ENCODE peak calls at places on chromosome 20, in seven cellular contexts. One of them, this sample, is unnamed.
A peak's percentile ranks its signal among the peaks of the same experiment; 100 is the strongest.

GRCh38 chr20:10902174-10902573 is 228.4 kb upstream of the JAG1 start:
- DNase-seq in ovary: no peak
- DNase-seq in H1: no peak
- DNase-seq in tibial nerve: no peak
- DNase-seq in K562: no peak
- DNase-seq in transverse colon: no peak
- DNase-seq in GM12878: no peak
- DNase-seq in this sample: no peak

GRCh38 chr20:35648836-35649235 is 15.9 kb downstream of the CPNE1 start:
- DNase-seq in ovary: no peak
- DNase-seq in H1: no peak
- DNase-seq in tibial nerve: no peak
- DNase-seq in K562: no peak
- DNase-seq in transverse colon: no peak
- DNase-seq in GM12878: no peak
- DNase-seq in this sample: peak; percentile 38

GRCh38 chr20:22312744-22313346 is 271.5 kb downstream of the FOXA2 start:
- DNase-seq in ovary: no peak
- DNase-seq in H1: no peak
- DNase-seq in tibial nerve: peak; percentile 56
- DNase-seq in K562: peak; percentile 15
- DNase-seq in transverse colon: no peak
- DNase-seq in GM12878: no peak
- DNase-seq in this sample: peak; percentile 31

GRCh38 chr20:36878913-36879312 is 3.0 kb downstream of the TLDC2 start:
- DNase-seq in ovary: no peak
- DNase-seq in H1: no peak
- DNase-seq in tibial nerve: no peak
- DNase-seq in K562: no peak
- DNase-seq in transverse colon: no peak
- DNase-seq in GM12878: no peak
- DNase-seq in this sample: no peak

GRCh38 chr20:11447371-11448100 is 470.2 kb upstream of the BTBD3 start:
- DNase-seq in ovary: no peak
- DNase-seq in H1: no peak
- DNase-seq in tibial nerve: no peak
- DNase-seq in K562: no peak
- DNase-seq in transverse colon: no peak
- DNase-seq in GM12878: no peak
- DNase-seq in this sample: no peak

GRCh38 chr20:24872291-24873014 is 76.6 kb upstream of the CST7 start:
- DNase-seq in ovary: no peak
- DNase-seq in H1: no peak
- DNase-seq in tibial nerve: no peak
- DNase-seq in K562: no peak
- DNase-seq in transverse colon: no peak
- DNase-seq in GM12878: no peak
- DNase-seq in this sample: no peak

GRCh38 chr20:2874456-2874855 is 1.2 kb downstream of the PTPRA start:
- DNase-seq in ovary: no peak
- DNase-seq in H1: no peak
- DNase-seq in tibial nerve: no peak
- DNase-seq in K562: no peak
- DNase-seq in transverse colon: no peak
- DNase-seq in GM12878: no peak
- DNase-seq in this sample: no peak

GRCh38 chr20:51506527-51507356 is 35.8 kb downstream of the NFATC2 start:
- DNase-seq in ovary: no peak
- DNase-seq in H1: no peak
- DNase-seq in tibial nerve: no peak
- DNase-seq in K562: no peak
- DNase-seq in transverse colon: no peak
- DNase-seq in GM12878: no peak
- DNase-seq in this sample: no peak

GRCh38 chr20:667351-668034 is 8.1 kb downstream of the SCRT2 start:
- DNase-seq in ovary: no peak
- DNase-seq in H1: no peak
- DNase-seq in tibial nerve: peak; percentile 56
- DNase-seq in K562: peak; percentile 67
- DNase-seq in transverse colon: peak; percentile 54
- DNase-seq in GM12878: no peak
- DNase-seq in this sample: peak; percentile 68

GRCh38 chr20:13199279-13199678 is 21.8 kb upstream of the ISM1 start:
- DNase-seq in ovary: no peak
- DNase-seq in H1: no peak
- DNase-seq in tibial nerve: no peak
- DNase-seq in K562: no peak
- DNase-seq in transverse colon: no peak
- DNase-seq in GM12878: no peak
- DNase-seq in this sample: no peak

GRCh38 chr20:24619212-24619611 is 149.8 kb downstream of the SYNDIG1 start:
- DNase-seq in ovary: no peak
- DNase-seq in H1: no peak
- DNase-seq in tibial nerve: no peak
- DNase-seq in K562: no peak
- DNase-seq in transverse colon: no peak
- DNase-seq in GM12878: peak; percentile 7
- DNase-seq in this sample: no peak

GRCh38 chr20:25632940-25633790 is 9.4 kb upstream of the NANP start:
- DNase-seq in ovary: no peak
- DNase-seq in H1: no peak
- DNase-seq in tibial nerve: no peak
- DNase-seq in K562: no peak
- DNase-seq in transverse colon: no peak
- DNase-seq in GM12878: no peak
- DNase-seq in this sample: no peak

GRCh38 chr20:10549511-10549910 is 114.4 kb downstream of the SLX4IP start:
- DNase-seq in ovary: no peak
- DNase-seq in H1: no peak
- DNase-seq in tibial nerve: no peak
- DNase-seq in K562: no peak
- DNase-seq in transverse colon: no peak
- DNase-seq in GM12878: no peak
- DNase-seq in this sample: peak; percentile 38

GRCh38 chr20:21099653-21100589 is 6.2 kb downstream of the LINC00237 start:
- DNase-seq in ovary: no peak
- DNase-seq in H1: no peak
- DNase-seq in tibial nerve: no peak
- DNase-seq in K562: peak; percentile 39
- DNase-seq in transverse colon: peak; percentile 42
- DNase-seq in GM12878: no peak
- DNase-seq in this sample: peak; percentile 55

GRCh38 chr20:41913146-41913545 is 295.0 kb upstream of the CHD6 start:
- DNase-seq in ovary: no peak
- DNase-seq in H1: no peak
- DNase-seq in tibial nerve: no peak
- DNase-seq in K562: no peak
- DNase-seq in transverse colon: no peak
- DNase-seq in GM12878: no peak
- DNase-seq in this sample: no peak

GRCh38 chr20:64001607-64002011 is 20.7 kb downstream of the PRPF6 start:
- DNase-seq in ovary: no peak
- DNase-seq in H1: no peak
- DNase-seq in tibial nerve: no peak
- DNase-seq in K562: no peak
- DNase-seq in transverse colon: no peak
- DNase-seq in GM12878: no peak
- DNase-seq in this sample: no peak

GRCh38 chr20:22371843-22372242 is 212.5 kb downstream of the FOXA2 start:
- DNase-seq in ovary: no peak
- DNase-seq in H1: no peak
- DNase-seq in tibial nerve: no peak
- DNase-seq in K562: no peak
- DNase-seq in transverse colon: no peak
- DNase-seq in GM12878: peak; percentile 46
- DNase-seq in this sample: no peak

GRCh38 chr20:20407891-20408805 is 40.2 kb downstream of the INSM1 start:
- DNase-seq in ovary: no peak
- DNase-seq in H1: no peak
- DNase-seq in tibial nerve: no peak
- DNase-seq in K562: no peak
- DNase-seq in transverse colon: no peak
- DNase-seq in GM12878: no peak
- DNase-seq in this sample: no peak

GRCh38 chr20:4987130-4987529 is 14.2 kb downstream of the SLC23A2 start:
- DNase-seq in ovary: no peak
- DNase-seq in H1: no peak
- DNase-seq in tibial nerve: no peak
- DNase-seq in K562: no peak
- DNase-seq in transverse colon: no peak
- DNase-seq in GM12878: no peak
- DNase-seq in this sample: no peak
- H3K4me1 ChIP-seq in ovary: peaks cover 13% of the 10 kb centered on the region
- H3K4me1 ChIP-seq in H1: peaks cover 3% of the 10 kb centered on the region
- H3K4me1 ChIP-seq in tibial nerve: peaks cover 3% of the 10 kb centered on the region
- H3K4me1 ChIP-seq in K562: no peaks in the 10 kb centered on the region
- H3K4me1 ChIP-seq in transverse colon: peaks cover 3% of the 10 kb centered on the region
- H3K4me1 ChIP-seq in GM12878: peaks cover 25% of the 10 kb centered on the region
- H3K4me1 ChIP-seq in this sample: no peaks in the 10 kb centered on the region

DNA sequence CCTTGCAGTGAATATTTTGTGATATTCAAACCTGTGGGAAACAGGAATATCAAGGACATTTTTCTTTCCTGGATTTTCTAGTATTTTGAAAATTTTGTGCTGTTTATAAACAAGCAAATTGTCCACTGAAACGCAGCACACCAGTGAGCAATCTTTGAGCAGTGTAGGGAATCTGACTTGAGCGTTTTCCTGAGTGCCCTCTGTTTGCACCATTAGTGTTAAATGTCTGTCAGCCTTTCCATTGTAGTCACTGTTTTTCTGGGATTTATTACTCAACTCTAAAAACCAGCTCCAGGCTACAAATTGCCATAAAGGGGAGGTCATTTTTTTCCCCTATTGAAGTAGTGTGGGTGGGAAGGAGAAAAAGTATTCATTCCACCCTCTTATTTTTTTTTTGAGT is 51.6 kb downstream of the TSHZ2 start:
- DNase-seq in ovary: no peak
- DNase-seq in H1: no peak
- DNase-seq in tibial nerve: no peak
- DNase-seq in K562: no peak
- DNase-seq in transverse colon: no peak
- DNase-seq in GM12878: no peak
- DNase-seq in this sample: no peak
- TF ChIP-seq EP300 in ovary: no peak
- TF ChIP-seq EP300 in H1: no peak
- TF ChIP-seq EP300 in tibial nerve: no peak
- TF ChIP-seq EP300 in K562: no peak
- TF ChIP-seq EP300 in transverse colon: no peak
- TF ChIP-seq EP300 in GM12878: no peak
- TF ChIP-seq EP300 in this sample: no peak

GRCh38 chr20:44187763-44188709 is 1.0 kb upstream of the JPH2 start:
- DNase-seq in ovary: no peak
- DNase-seq in H1: no peak
- DNase-seq in tibial nerve: no peak
- DNase-seq in K562: no peak
- DNase-seq in transverse colon: no peak
- DNase-seq in GM12878: no peak
- DNase-seq in this sample: no peak
- H3K4me1 ChIP-seq in ovary: peaks cover 2% of the 10 kb centered on the region
- H3K4me1 ChIP-seq in H1: peaks cover 5% of the 10 kb centered on the region
- H3K4me1 ChIP-seq in tibial nerve: peaks cover 8% of the 10 kb centered on the region
- H3K4me1 ChIP-seq in K562: peaks cover 4% of the 10 kb centered on the region
- H3K4me1 ChIP-seq in transverse colon: peaks cover 30% of the 10 kb centered on the region
- H3K4me1 ChIP-seq in GM12878: no peaks in the 10 kb centered on the region
- H3K4me1 ChIP-seq in this sample: peaks cover 14% of the 10 kb centered on the region

GRCh38 chr20:31879143-31879987 is 8.9 kb downstream of the TTLL9 start:
- DNase-seq in ovary: peak; percentile 93
- DNase-seq in H1: peak; percentile 91
- DNase-seq in tibial nerve: peak; percentile 94
- DNase-seq in K562: peak; percentile 97
- DNase-seq in transverse colon: peak; percentile 93
- DNase-seq in GM12878: peak; percentile 45
- DNase-seq in this sample: peak; percentile 96
- TF ChIP-seq EP300 in ovary: no peak
- TF ChIP-seq EP300 in H1: no peak
- TF ChIP-seq EP300 in tibial nerve: no peak
- TF ChIP-seq EP300 in K562: no peak
- TF ChIP-seq EP300 in transverse colon: no peak
- TF ChIP-seq EP300 in GM12878: no peak
- TF ChIP-seq EP300 in this sample: no peak

GRCh38 chr20:62949153-62949821 is 3.2 kb upstream of the SLC17A9 start:
- DNase-seq in ovary: no peak
- DNase-seq in H1: no peak
- DNase-seq in tibial nerve: no peak
- DNase-seq in K562: no peak
- DNase-seq in transverse colon: no peak
- DNase-seq in GM12878: no peak
- DNase-seq in this sample: no peak
- H3K4me1 ChIP-seq in ovary: peaks cover 22% of the 10 kb centered on the region
- H3K4me1 ChIP-seq in H1: peaks cover 11% of the 10 kb centered on the region
- H3K4me1 ChIP-seq in tibial nerve: peaks cover 18% of the 10 kb centered on the region
- H3K4me1 ChIP-seq in K562: peaks cover 17% of the 10 kb centered on the region
- H3K4me1 ChIP-seq in transverse colon: peaks cover 26% of the 10 kb centered on the region
- H3K4me1 ChIP-seq in GM12878: peaks cover 7% of the 10 kb centered on the region
- H3K4me1 ChIP-seq in this sample: peaks cover 43% of the 10 kb centered on the region

GRCh38 chr20:8335059-8335458 is 203.0 kb downstream of the PLCB1 start:
- DNase-seq in ovary: no peak
- DNase-seq in H1: no peak
- DNase-seq in tibial nerve: no peak
- DNase-seq in K562: no peak
- DNase-seq in transverse colon: no peak
- DNase-seq in GM12878: no peak
- DNase-seq in this sample: no peak

GRCh38 chr20:8330785-8331699 is 199.0 kb downstream of the PLCB1 start:
- DNase-seq in ovary: no peak
- DNase-seq in H1: no peak
- DNase-seq in tibial nerve: no peak
- DNase-seq in K562: no peak
- DNase-seq in transverse colon: no peak
- DNase-seq in GM12878: no peak
- DNase-seq in this sample: no peak

GRCh38 chr20:8334641-8335040 is 202.6 kb downstream of the PLCB1 start:
- DNase-seq in ovary: no peak
- DNase-seq in H1: no peak
- DNase-seq in tibial nerve: no peak
- DNase-seq in K562: no peak
- DNase-seq in transverse colon: no peak
- DNase-seq in GM12878: no peak
- DNase-seq in this sample: no peak

GRCh38 chr20:8330316-8330784 is 198.3 kb downstream of the PLCB1 start:
- DNase-seq in ovary: no peak
- DNase-seq in H1: no peak
- DNase-seq in tibial nerve: no peak
- DNase-seq in K562: no peak
- DNase-seq in transverse colon: no peak
- DNase-seq in GM12878: no peak
- DNase-seq in this sample: no peak

GRCh38 chr20:8331740-8332412 is 199.8 kb downstream of the PLCB1 start:
- DNase-seq in ovary: peak; percentile 9
- DNase-seq in H1: no peak
- DNase-seq in tibial nerve: peak; percentile 10
- DNase-seq in K562: no peak
- DNase-seq in transverse colon: no peak
- DNase-seq in GM12878: no peak
- DNase-seq in this sample: no peak
- TF ChIP-seq EP300 in ovary: no peak
- TF ChIP-seq EP300 in H1: no peak
- TF ChIP-seq EP300 in tibial nerve: no peak
- TF ChIP-seq EP300 in K562: no peak
- TF ChIP-seq EP300 in transverse colon: no peak
- TF ChIP-seq EP300 in GM12878: no peak
- TF ChIP-seq EP300 in this sample: no peak